ENCODE peak calls at places on chromosomes 7 and 10, in eight cellular contexts. One of them, this sample, is unnamed.

GRCh38 chr10:74890460-74890859 is 64.1 kb downstream of the KAT6B start:
- DNase-seq in fibroblast of pulmonary artery: no peak
- DNase-seq in fibroblast of villous mesenchyme: no peak
- DNase-seq in Peyer's patch: no peak
- DNase-seq in GM12865: no peak
- DNase-seq in DND-41: no peak
- DNase-seq in fibroblast of mammary gland: no peak
- DNase-seq in prostate gland: no peak
- DNase-seq in this sample: no peak

GRCh38 chr10:4127518-4128315 is 342.7 kb upstream of the KLF6 start:
- DNase-seq in fibroblast of pulmonary artery: no peak
- DNase-seq in fibroblast of villous mesenchyme: peak; percentile 69
- DNase-seq in Peyer's patch: no peak
- DNase-seq in GM12865: peak; percentile 87
- DNase-seq in DND-41: no peak
- DNase-seq in fibroblast of mammary gland: no peak
- DNase-seq in prostate gland: no peak
- DNase-seq in this sample: no peak

GRCh38 chr7:41698726-41699125 is 4.2 kb downstream of the INHBA start:
- DNase-seq in fibroblast of pulmonary artery: peak; percentile 52
- DNase-seq in fibroblast of villous mesenchyme: peak; percentile 60
- DNase-seq in Peyer's patch: no peak
- DNase-seq in GM12865: no peak
- DNase-seq in DND-41: no peak
- DNase-seq in fibroblast of mammary gland: peak; percentile 45
- DNase-seq in prostate gland: peak; percentile 64
- DNase-seq in this sample: peak; percentile 90

GRCh38 chr10:98460837-98461499 is 14.2 kb upstream of the HPS1 start:
- DNase-seq in fibroblast of pulmonary artery: peak; percentile 94
- DNase-seq in fibroblast of villous mesenchyme: peak; percentile 96
- DNase-seq in Peyer's patch: no peak
- DNase-seq in GM12865: no peak
- DNase-seq in DND-41: no peak
- DNase-seq in fibroblast of mammary gland: peak; percentile 92
- DNase-seq in prostate gland: no peak
- DNase-seq in this sample: peak; percentile 94

GRCh38 chr7:9453521-9453920 is 1020.1 kb downstream of the NXPH1 start:
- DNase-seq in fibroblast of pulmonary artery: no peak
- DNase-seq in fibroblast of villous mesenchyme: no peak
- DNase-seq in Peyer's patch: no peak
- DNase-seq in GM12865: no peak
- DNase-seq in DND-41: no peak
- DNase-seq in fibroblast of mammary gland: no peak
- DNase-seq in prostate gland: no peak
- DNase-seq in this sample: no peak

GRCh38 chr7:24381919-24382505 is 98.0 kb downstream of the NPY start:
- DNase-seq in fibroblast of pulmonary artery: peak; percentile 40
- DNase-seq in fibroblast of villous mesenchyme: peak; percentile 16
- DNase-seq in Peyer's patch: no peak
- DNase-seq in GM12865: peak; percentile 62
- DNase-seq in DND-41: no peak
- DNase-seq in fibroblast of mammary gland: peak; percentile 27
- DNase-seq in prostate gland: no peak
- DNase-seq in this sample: peak; percentile 43

GRCh38 chr10:86187840-86188239 is 178.8 kb downstream of the GRID1 start:
- DNase-seq in fibroblast of pulmonary artery: no peak
- DNase-seq in fibroblast of villous mesenchyme: no peak
- DNase-seq in Peyer's patch: no peak
- DNase-seq in GM12865: no peak
- DNase-seq in DND-41: no peak
- DNase-seq in fibroblast of mammary gland: no peak
- DNase-seq in prostate gland: no peak
- DNase-seq in this sample: no peak

GRCh38 chr7:101163281-101164070 is 1.9 kb downstream of the VGF start:
- DNase-seq in fibroblast of pulmonary artery: no peak
- DNase-seq in fibroblast of villous mesenchyme: no peak
- DNase-seq in Peyer's patch: no peak
- DNase-seq in GM12865: peak; percentile 68
- DNase-seq in DND-41: peak; percentile 84
- DNase-seq in fibroblast of mammary gland: no peak
- DNase-seq in prostate gland: no peak
- DNase-seq in this sample: no peak

GRCh38 chr7:6385110-6385792 is 62.5 kb downstream of the DAGLB start:
- DNase-seq in fibroblast of pulmonary artery: peak; percentile 94
- DNase-seq in fibroblast of villous mesenchyme: peak; percentile 95
- DNase-seq in Peyer's patch: no peak
- DNase-seq in GM12865: no peak
- DNase-seq in DND-41: no peak
- DNase-seq in fibroblast of mammary gland: peak; percentile 95
- DNase-seq in prostate gland: peak; percentile 45
- DNase-seq in this sample: peak; percentile 99

GRCh38 chr10:8242295-8242872 is 187.9 kb downstream of the GATA3 start:
- DNase-seq in fibroblast of pulmonary artery: no peak
- DNase-seq in fibroblast of villous mesenchyme: no peak
- DNase-seq in Peyer's patch: no peak
- DNase-seq in GM12865: no peak
- DNase-seq in DND-41: no peak
- DNase-seq in fibroblast of mammary gland: no peak
- DNase-seq in prostate gland: no peak
- DNase-seq in this sample: no peak

GRCh38 chr10:84613336-84614021 is 285.1 kb downstream of the CCSER2 start:
- DNase-seq in fibroblast of pulmonary artery: peak; percentile 15
- DNase-seq in fibroblast of villous mesenchyme: peak; percentile 5
- DNase-seq in Peyer's patch: no peak
- DNase-seq in GM12865: peak; percentile 31
- DNase-seq in DND-41: peak; percentile 16
- DNase-seq in fibroblast of mammary gland: peak; percentile 4
- DNase-seq in prostate gland: peak; percentile 53
- DNase-seq in this sample: peak; percentile 77

GRCh38 chr10:110411047-110411410 is 86.7 kb upstream of the DUSP5 start:
- DNase-seq in fibroblast of pulmonary artery: peak; percentile 66
- DNase-seq in fibroblast of villous mesenchyme: peak; percentile 77
- DNase-seq in Peyer's patch: no peak
- DNase-seq in GM12865: no peak
- DNase-seq in DND-41: no peak
- DNase-seq in fibroblast of mammary gland: peak; percentile 45
- DNase-seq in prostate gland: no peak
- DNase-seq in this sample: peak; percentile 28

GRCh38 chr10:32056136-32057040 is at the start of gene KIF5B:
- DNase-seq in fibroblast of pulmonary artery: peak; percentile 89
- DNase-seq in fibroblast of villous mesenchyme: peak; percentile 81
- DNase-seq in Peyer's patch: peak; percentile 92
- DNase-seq in GM12865: peak; percentile 94
- DNase-seq in DND-41: peak; percentile 90
- DNase-seq in fibroblast of mammary gland: peak; percentile 79
- DNase-seq in prostate gland: peak; percentile 86
- DNase-seq in this sample: peak; percentile 69

GRCh38 chr7:31373337-31374289 is 33.1 kb upstream of the NEUROD6 start:
- DNase-seq in fibroblast of pulmonary artery: peak; percentile 50
- DNase-seq in fibroblast of villous mesenchyme: peak; percentile 2
- DNase-seq in Peyer's patch: no peak
- DNase-seq in GM12865: peak; percentile 67
- DNase-seq in DND-41: peak; percentile 36
- DNase-seq in fibroblast of mammary gland: peak; percentile 43
- DNase-seq in prostate gland: peak; percentile 39
- DNase-seq in this sample: peak; percentile 62

GRCh38 chr7:1458676-1459511 is at the start of gene MICALL2:
- DNase-seq in fibroblast of pulmonary artery: peak; percentile 84
- DNase-seq in fibroblast of villous mesenchyme: peak; percentile 87
- DNase-seq in Peyer's patch: peak; percentile 84
- DNase-seq in GM12865: no peak
- DNase-seq in DND-41: peak; percentile 16
- DNase-seq in fibroblast of mammary gland: peak; percentile 89
- DNase-seq in prostate gland: peak; percentile 53
- DNase-seq in this sample: peak; percentile 63

GRCh38 chr10:87092861-87093460 is 1.7 kb downstream of the GLUD1 start:
- DNase-seq in fibroblast of pulmonary artery: peak; percentile 39
- DNase-seq in fibroblast of villous mesenchyme: peak; percentile 74
- DNase-seq in Peyer's patch: no peak
- DNase-seq in GM12865: peak; percentile 54
- DNase-seq in DND-41: peak; percentile 52
- DNase-seq in fibroblast of mammary gland: peak; percentile 52
- DNase-seq in prostate gland: peak; percentile 27
- DNase-seq in this sample: peak; percentile 62

GRCh38 chr10:24435374-24435773 is 226.4 kb downstream of the KIAA1217 start:
- DNase-seq in fibroblast of pulmonary artery: no peak
- DNase-seq in fibroblast of villous mesenchyme: peak; percentile 22
- DNase-seq in Peyer's patch: no peak
- DNase-seq in GM12865: no peak
- DNase-seq in DND-41: no peak
- DNase-seq in fibroblast of mammary gland: peak; percentile 90
- DNase-seq in prostate gland: no peak
- DNase-seq in this sample: peak; percentile 96

GRCh38 chr10:4007771-4008170 is 222.8 kb upstream of the KLF6 start:
- DNase-seq in fibroblast of pulmonary artery: no peak
- DNase-seq in fibroblast of villous mesenchyme: no peak
- DNase-seq in Peyer's patch: no peak
- DNase-seq in GM12865: no peak
- DNase-seq in DND-41: no peak
- DNase-seq in fibroblast of mammary gland: no peak
- DNase-seq in prostate gland: no peak
- DNase-seq in this sample: no peak

GRCh38 chr7:105017263-105018051 is 3.5 kb downstream of the KMT2E start:
- DNase-seq in fibroblast of pulmonary artery: no peak
- DNase-seq in fibroblast of villous mesenchyme: no peak
- DNase-seq in Peyer's patch: no peak
- DNase-seq in GM12865: peak; percentile 46
- DNase-seq in DND-41: no peak
- DNase-seq in fibroblast of mammary gland: no peak
- DNase-seq in prostate gland: no peak
- DNase-seq in this sample: no peak
- H3K4me3 ChIP-seq in fibroblast of pulmonary artery: peak overlapping the region; percentile 68
- H3K4me3 ChIP-seq in fibroblast of villous mesenchyme: peak overlapping the region; percentile 98
- H3K4me3 ChIP-seq in Peyer's patch: peak overlapping the region; percentile 69
- H3K4me3 ChIP-seq in GM12865: peak overlapping the region; percentile 83
- H3K4me3 ChIP-seq in DND-41: peak overlapping the region; percentile 1
- H3K4me3 ChIP-seq in fibroblast of mammary gland: peak overlapping the region; percentile 94
- H3K4me3 ChIP-seq in prostate gland: peak overlapping the region; percentile 95
- H3K4me3 ChIP-seq in this sample: peak overlapping the region; percentile 100

DNA sequence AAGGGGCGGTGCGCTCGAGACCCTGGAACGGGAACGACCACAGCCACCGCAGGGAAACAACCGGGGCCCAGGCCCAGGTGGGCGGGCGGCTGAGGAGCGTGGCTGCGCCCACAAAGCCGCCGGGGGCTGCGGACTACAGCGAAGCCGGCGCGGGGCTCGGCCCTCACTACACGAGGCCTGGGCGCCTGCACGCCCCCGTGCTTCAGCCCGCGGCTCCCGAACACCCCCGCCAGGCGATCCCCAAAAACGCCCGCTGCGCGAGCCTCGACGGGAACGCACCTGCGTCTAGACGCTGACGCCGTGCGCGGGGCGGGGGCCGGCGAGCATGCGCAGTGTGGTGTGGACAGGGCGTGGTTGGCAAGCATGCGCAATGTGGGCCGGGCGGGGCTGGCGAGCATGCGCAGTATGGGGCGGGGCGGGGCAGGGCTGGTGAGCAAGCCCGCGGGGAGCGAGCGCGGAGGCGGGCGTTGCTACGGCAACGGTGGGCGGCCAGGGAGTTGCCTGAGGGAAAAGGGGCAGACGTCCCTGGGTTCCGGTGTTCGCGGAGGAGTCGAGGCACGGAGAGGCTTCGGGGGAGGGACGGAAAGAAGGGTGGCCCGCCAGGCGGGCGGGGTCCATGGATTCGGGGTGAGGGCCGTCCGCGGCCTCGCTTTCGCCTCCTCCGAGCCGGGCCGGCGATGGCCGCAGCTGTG is at the start of gene RNF32:
- DNase-seq in fibroblast of pulmonary artery: peak; percentile 92
- DNase-seq in fibroblast of villous mesenchyme: peak; percentile 92
- DNase-seq in Peyer's patch: peak; percentile 99
- DNase-seq in GM12865: peak; percentile 98
- DNase-seq in DND-41: no peak
- DNase-seq in fibroblast of mammary gland: peak; percentile 84
- DNase-seq in prostate gland: peak; percentile 92
- DNase-seq in this sample: peak; percentile 77
- H3K4me3 ChIP-seq in fibroblast of pulmonary artery: peak within 1 kb of the TSS; percentile 74
- H3K4me3 ChIP-seq in fibroblast of villous mesenchyme: peak within 1 kb of the TSS; percentile 84
- H3K4me3 ChIP-seq in Peyer's patch: peak within 1 kb of the TSS; percentile 77
- H3K4me3 ChIP-seq in GM12865: peak within 1 kb of the TSS; percentile 78
- H3K4me3 ChIP-seq in DND-41: no peak within 1 kb of the TSS
- H3K4me3 ChIP-seq in fibroblast of mammary gland: peak within 1 kb of the TSS; percentile 74
- H3K4me3 ChIP-seq in prostate gland: peak within 1 kb of the TSS; percentile 85
- H3K4me3 ChIP-seq in this sample: peak within 1 kb of the TSS; percentile 74

DNA sequence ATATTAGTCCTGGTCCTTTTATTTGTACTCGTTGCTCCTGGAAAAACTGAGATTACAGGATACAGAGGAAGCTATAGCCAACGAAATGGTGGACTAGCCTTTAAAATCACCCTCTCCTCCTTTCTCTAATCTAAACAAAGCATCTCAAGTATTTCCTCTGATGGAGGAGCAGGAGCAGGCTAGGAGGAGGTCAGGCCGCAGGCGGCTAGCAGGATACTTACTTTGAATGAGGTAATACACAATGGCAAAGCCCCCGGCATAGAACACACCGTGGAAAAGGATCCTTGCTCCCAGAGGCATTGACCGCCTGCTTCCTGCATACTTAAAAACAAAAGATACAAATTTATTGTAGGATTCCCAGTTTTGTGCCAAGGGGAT is 64.4 kb downstream of the STK17A start:
- DNase-seq in fibroblast of pulmonary artery: peak; percentile 84
- DNase-seq in fibroblast of villous mesenchyme: peak; percentile 80
- DNase-seq in Peyer's patch: no peak
- DNase-seq in GM12865: no peak
- DNase-seq in DND-41: no peak
- DNase-seq in fibroblast of mammary gland: peak; percentile 60
- DNase-seq in prostate gland: no peak
- DNase-seq in this sample: no peak
- H3K4me3 ChIP-seq in fibroblast of pulmonary artery: peak overlapping the region; percentile 34
- H3K4me3 ChIP-seq in fibroblast of villous mesenchyme: no peak overlapping the region
- H3K4me3 ChIP-seq in Peyer's patch: no peak overlapping the region
- H3K4me3 ChIP-seq in GM12865: peak overlapping the region; percentile 38
- H3K4me3 ChIP-seq in DND-41: no peak overlapping the region
- H3K4me3 ChIP-seq in fibroblast of mammary gland: peak overlapping the region; percentile 7
- H3K4me3 ChIP-seq in prostate gland: no peak overlapping the region
- H3K4me3 ChIP-seq in this sample: no peak overlapping the region

DNA sequence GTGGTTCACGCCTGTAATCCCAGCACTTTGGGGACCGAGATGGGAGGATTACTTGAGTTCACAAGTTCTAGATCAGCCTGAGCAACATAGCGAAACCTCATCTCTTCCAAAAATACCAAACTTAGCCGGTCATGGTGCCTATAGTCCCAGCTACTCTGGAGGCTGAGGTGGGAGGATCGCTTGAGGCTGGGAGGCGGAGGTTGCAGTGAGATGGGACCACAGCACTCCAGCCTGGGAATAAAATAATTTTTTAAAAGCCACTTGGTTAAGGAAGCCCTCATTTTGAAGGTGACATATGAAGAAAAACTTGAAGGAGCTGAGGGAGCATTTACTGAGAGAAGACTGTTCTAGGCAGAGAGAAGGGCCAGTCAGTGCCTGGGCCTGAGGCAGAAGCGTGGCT is 4.2 kb upstream of the EZH2 start:
- DNase-seq in fibroblast of pulmonary artery: no peak
- DNase-seq in fibroblast of villous mesenchyme: no peak
- DNase-seq in Peyer's patch: no peak
- DNase-seq in GM12865: no peak
- DNase-seq in DND-41: no peak
- DNase-seq in fibroblast of mammary gland: no peak
- DNase-seq in prostate gland: no peak
- DNase-seq in this sample: no peak
- H3K4me3 ChIP-seq in fibroblast of pulmonary artery: no peak overlapping the region
- H3K4me3 ChIP-seq in fibroblast of villous mesenchyme: no peak overlapping the region
- H3K4me3 ChIP-seq in Peyer's patch: no peak overlapping the region
- H3K4me3 ChIP-seq in GM12865: no peak overlapping the region
- H3K4me3 ChIP-seq in DND-41: no peak overlapping the region
- H3K4me3 ChIP-seq in fibroblast of mammary gland: no peak overlapping the region
- H3K4me3 ChIP-seq in prostate gland: no peak overlapping the region
- H3K4me3 ChIP-seq in this sample: no peak overlapping the region

This sample was measured in bronchial epithelial cell.